ENCODE peak calls at places on chromosome 4, in nine cellular contexts. T is CD8-positive, alpha-beta memory T cell; B is stimulated activated CD8-positive, alpha-beta memory T cell treated with anti-CD3 and anti-CD28 coated beads, Interleukin-15, amount 100 ng/mL, for 24 hours; N is head of caudate nucleus; V is cerebellar cortex; S is fibroblast of villous mesenchyme; R is immature natural killer cell; P is smooth muscle cell of the brain vasculature; G is T-helper 1 cell. J is an unnamed sample.

GRCh38 chr4:38804654-38805295 is at the start of gene TLR1:
- DNase-seq in T (no peak), B (no peak), N (no peak), V (peak; percentile 28), S (peak; percentile 61), R (peak; percentile 61), P (peak; percentile 46), G (no peak), J (peak; percentile 70)

GRCh38 chr4:75512336-75513211 is 1.6 kb downstream of the RCHY1 start:
- DNase-seq in T (no peak), B (no peak), N (no peak), V (no peak), S (peak; percentile 81), R (peak; percentile 55), P (no peak), G (no peak), J (peak; percentile 52)

GRCh38 chr4:88219099-88219498 is 60.7 kb upstream of the ABCG2 start:
- DNase-seq in T (no peak), B (no peak), N (no peak), V (peak; percentile 69), S (peak; percentile 73), R (peak; percentile 40), P (no peak), G (no peak), J (peak; percentile 52)

GRCh38 chr4:99473131-99473530 is 37.7 kb upstream of the C4orf17 start:
- DNase-seq in T (no peak), B (no peak), N (no peak), V (no peak), S (no peak), R (no peak), P (no peak), G (no peak), J (no peak)

GRCh38 chr4:182306792-182307507 is 63.7 kb downstream of the TENM3 start:
- DNase-seq in T (no peak), B (no peak), N (no peak), V (no peak), S (peak; percentile 42), R (no peak), P (no peak), G (no peak), J (peak; percentile 92)

GRCh38 chr4:3783691-3784306 is 17.6 kb downstream of the ADRA2C start:
- DNase-seq in T (no peak), B (no peak), N (no peak), V (peak; percentile 37), S (no peak), R (no peak), P (no peak), G (no peak), J (no peak)

GRCh38 chr4:184934961-184935360 is 83.3 kb upstream of the HELT start:
- DNase-seq in T (no peak), B (no peak), N (no peak), V (no peak), S (no peak), R (no peak), P (no peak), G (no peak), J (no peak)

GRCh38 chr4:65508169-65508568 is 162.1 kb downstream of the EPHA5 start:
- DNase-seq in T (no peak), B (no peak), N (no peak), V (no peak), S (peak; percentile 57), R (no peak), P (no peak), G (no peak), J (peak; percentile 76)

GRCh38 chr4:76545161-76545884 is 110.3 kb downstream of the SHROOM3 start:
- DNase-seq in T (no peak), B (no peak), N (no peak), V (no peak), S (no peak), R (peak; percentile 5), P (no peak), G (no peak), J (no peak)

GRCh38 chr4:5980436-5981155 is 37.6 kb downstream of the C4orf50 start:
- DNase-seq in T (no peak), B (no peak), N (no peak), V (peak; percentile 43), S (no peak), R (no peak), P (no peak), G (no peak), J (peak; percentile 5)

GRCh38 chr4:23885943-23886590 is 3.8 kb downstream of the PPARGC1A start:
- DNase-seq in T (no peak), B (no peak), N (no peak), V (no peak), S (no peak), R (no peak), P (no peak), G (no peak), J (no peak)

GRCh38 chr4:163911891-163912290 is 417.4 kb downstream of the TMA16 start:
- DNase-seq in T (no peak), B (no peak), N (no peak), V (no peak), S (no peak), R (no peak), P (no peak), G (no peak), J (no peak)

GRCh38 chr4:52822583-52823477 is 39.3 kb upstream of the RASL11B start:
- DNase-seq in T (no peak), B (no peak), N (no peak), V (no peak), S (peak; percentile 98), R (no peak), P (no peak), G (no peak), J (peak; percentile 91)

GRCh38 chr4:111400736-111401135 is 744.5 kb upstream of the FAM241A start:
- DNase-seq in T (no peak), B (no peak), N (no peak), V (peak; percentile 25), S (peak; percentile 30), R (no peak), P (peak; percentile 1), G (no peak), J (peak; percentile 58)

GRCh38 chr4:138561906-138562305 is 319.8 kb upstream of the SLC7A11 start:
- DNase-seq in T (no peak), B (no peak), N (no peak), V (no peak), S (no peak), R (no peak), P (no peak), G (no peak), J (peak; percentile 20)

GRCh38 chr4:92714640-92715039 is 410.9 kb downstream of the GRID2 start:
- DNase-seq in T (no peak), B (no peak), N (no peak), V (no peak), S (no peak), R (no peak), P (no peak), G (no peak), J (no peak)

GRCh38 chr4:39514888-39515401 is 12.3 kb downstream of the UGDH start:
- DNase-seq in T (no peak), B (no peak), N (no peak), V (no peak), S (peak; percentile 87), R (no peak), P (no peak), G (no peak), J (peak; percentile 80)

GRCh38 chr4:19382993-19383392 is 868.7 kb upstream of the SLIT2 start:
- DNase-seq in T (no peak), B (no peak), N (no peak), V (no peak), S (peak; percentile 17), R (no peak), P (no peak), G (no peak), J (peak; percentile 89)

GRCh38 chr4:185387957-185388356 is 7.8 kb downstream of the LRP2BP start:
- DNase-seq in T (no peak), B (no peak), N (no peak), V (no peak), S (no peak), R (no peak), P (no peak), G (no peak), J (no peak)

GRCh38 chr4:78171482-78171881 is 114.4 kb downstream of the FRAS1 start:
- DNase-seq in T (no peak), B (no peak), N (no peak), V (no peak), S (no peak), R (no peak), P (no peak), G (no peak), J (no peak)